ENCODE peak calls at places on chromosome 19, in nine cellular contexts. One of them, this sample, is unnamed.

GRCh38 chr19:33040994-33041827 is 23.5 kb downstream of the RHPN2 start:
- DNase-seq in heart right ventricle: no peak
- DNase-seq in NCI-H1417: no peak
- DNase-seq in uterus: no peak
- DNase-seq in cardiac fibroblast: peak
- DNase-seq in epithelial cell of esophagus: peak
- DNase-seq in progenitor cell of endocrine pancreas: peak
- DNase-seq in AG04449: no peak
- DNase-seq in amniotic stem cell: no peak
- DNase-seq in this sample: peak

GRCh38 chr19:8849232-8849631 is 17.1 kb downstream of the MBD3L1 start:
- DNase-seq in heart right ventricle: no peak
- DNase-seq in epithelial cell of esophagus: no peak
- DNase-seq in NCI-H1417: no peak
- DNase-seq in AG04449: no peak
- DNase-seq in uterus: no peak
- DNase-seq in cardiac fibroblast: no peak
- DNase-seq in amniotic stem cell: no peak
- DNase-seq in progenitor cell of endocrine pancreas: no peak
- DNase-seq in this sample: no peak

GRCh38 chr19:35309481-35310279 is 17.7 kb downstream of the MAG start:
- DNase-seq in AG04449: no peak
- DNase-seq in amniotic stem cell: no peak
- DNase-seq in NCI-H1417: no peak
- DNase-seq in uterus: peak
- DNase-seq in epithelial cell of esophagus: no peak
- DNase-seq in progenitor cell of endocrine pancreas: peak
- DNase-seq in cardiac fibroblast: peak
- DNase-seq in heart right ventricle: no peak
- DNase-seq in this sample: no peak

GRCh38 chr19:48290923-48291700 is 21.2 kb downstream of the ZNF114 start:
- DNase-seq in uterus: peak
- DNase-seq in AG04449: no peak
- DNase-seq in amniotic stem cell: peak
- DNase-seq in NCI-H1417: peak
- DNase-seq in progenitor cell of endocrine pancreas: peak
- DNase-seq in cardiac fibroblast: peak
- DNase-seq in heart right ventricle: peak
- DNase-seq in epithelial cell of esophagus: peak
- DNase-seq in this sample: peak

GRCh38 chr19:10418281-10419199 is 1.8 kb upstream of the PDE4A start:
- DNase-seq in cardiac fibroblast: no peak
- DNase-seq in amniotic stem cell: no peak
- DNase-seq in uterus: no peak
- DNase-seq in progenitor cell of endocrine pancreas: no peak
- DNase-seq in AG04449: no peak
- DNase-seq in heart right ventricle: no peak
- DNase-seq in NCI-H1417: peak
- DNase-seq in epithelial cell of esophagus: no peak
- DNase-seq in this sample: peak

GRCh38 chr19:8363803-8364771 is at the start of gene ANGPTL4:
- DNase-seq in uterus: peak
- DNase-seq in epithelial cell of esophagus: peak
- DNase-seq in cardiac fibroblast: peak
- DNase-seq in amniotic stem cell: no peak
- DNase-seq in progenitor cell of endocrine pancreas: peak
- DNase-seq in AG04449: no peak
- DNase-seq in heart right ventricle: peak
- DNase-seq in NCI-H1417: peak
- DNase-seq in this sample: peak

GRCh38 chr19:18915639-18916038 is 3.5 kb downstream of the COPE start:
- DNase-seq in progenitor cell of endocrine pancreas: no peak
- DNase-seq in amniotic stem cell: no peak
- DNase-seq in AG04449: no peak
- DNase-seq in NCI-H1417: peak
- DNase-seq in heart right ventricle: no peak
- DNase-seq in epithelial cell of esophagus: peak
- DNase-seq in cardiac fibroblast: peak
- DNase-seq in uterus: no peak
- DNase-seq in this sample: peak

GRCh38 chr19:4709440-4710280 is 14.0 kb downstream of the DPP9 start:
- DNase-seq in progenitor cell of endocrine pancreas: no peak
- DNase-seq in AG04449: no peak
- DNase-seq in amniotic stem cell: no peak
- DNase-seq in cardiac fibroblast: no peak
- DNase-seq in epithelial cell of esophagus: no peak
- DNase-seq in NCI-H1417: no peak
- DNase-seq in uterus: no peak
- DNase-seq in heart right ventricle: no peak
- DNase-seq in this sample: no peak

GRCh38 chr19:19223060-19223459 is 11.3 kb downstream of the NCAN start:
- DNase-seq in progenitor cell of endocrine pancreas: no peak
- DNase-seq in cardiac fibroblast: no peak
- DNase-seq in amniotic stem cell: no peak
- DNase-seq in NCI-H1417: no peak
- DNase-seq in uterus: no peak
- DNase-seq in AG04449: no peak
- DNase-seq in epithelial cell of esophagus: no peak
- DNase-seq in heart right ventricle: no peak
- DNase-seq in this sample: no peak

GRCh38 chr19:40335855-40336700 is 12.1 kb downstream of the C19orf47 start:
- DNase-seq in progenitor cell of endocrine pancreas: no peak
- DNase-seq in AG04449: no peak
- DNase-seq in NCI-H1417: no peak
- DNase-seq in amniotic stem cell: no peak
- DNase-seq in cardiac fibroblast: no peak
- DNase-seq in epithelial cell of esophagus: no peak
- DNase-seq in uterus: no peak
- DNase-seq in heart right ventricle: no peak
- DNase-seq in this sample: no peak

GRCh38 chr19:48315712-48316111 is 9.6 kb upstream of the EMP3 start:
- DNase-seq in amniotic stem cell: no peak
- DNase-seq in NCI-H1417: no peak
- DNase-seq in progenitor cell of endocrine pancreas: no peak
- DNase-seq in heart right ventricle: no peak
- DNase-seq in epithelial cell of esophagus: no peak
- DNase-seq in uterus: no peak
- DNase-seq in cardiac fibroblast: no peak
- DNase-seq in AG04449: no peak
- DNase-seq in this sample: no peak

GRCh38 chr19:30669329-30670010 is 297.3 kb downstream of the ZNF536 start:
- DNase-seq in uterus: peak
- DNase-seq in heart right ventricle: peak
- DNase-seq in NCI-H1417: no peak
- DNase-seq in amniotic stem cell: peak
- DNase-seq in progenitor cell of endocrine pancreas: peak
- DNase-seq in epithelial cell of esophagus: peak
- DNase-seq in AG04449: no peak
- DNase-seq in cardiac fibroblast: peak
- DNase-seq in this sample: peak

GRCh38 chr19:50967924-50968708 is 1.3 kb downstream of the KLK6 start:
- DNase-seq in AG04449: no peak
- DNase-seq in epithelial cell of esophagus: no peak
- DNase-seq in NCI-H1417: no peak
- DNase-seq in cardiac fibroblast: no peak
- DNase-seq in uterus: no peak
- DNase-seq in progenitor cell of endocrine pancreas: no peak
- DNase-seq in amniotic stem cell: no peak
- DNase-seq in heart right ventricle: no peak
- DNase-seq in this sample: no peak

GRCh38 chr19:57434386-57435061 is 601 bp upstream of the ZNF749 start:
- DNase-seq in progenitor cell of endocrine pancreas: no peak
- DNase-seq in NCI-H1417: no peak
- DNase-seq in epithelial cell of esophagus: peak
- DNase-seq in uterus: no peak
- DNase-seq in heart right ventricle: no peak
- DNase-seq in AG04449: no peak
- DNase-seq in cardiac fibroblast: no peak
- DNase-seq in amniotic stem cell: no peak
- DNase-seq in this sample: no peak

GRCh38 chr19:17376935-17377600 is at the start of gene PLVAP:
- DNase-seq in uterus: no peak
- DNase-seq in heart right ventricle: peak
- DNase-seq in epithelial cell of esophagus: no peak
- DNase-seq in progenitor cell of endocrine pancreas: no peak
- DNase-seq in NCI-H1417: no peak
- DNase-seq in amniotic stem cell: no peak
- DNase-seq in AG04449: no peak
- DNase-seq in cardiac fibroblast: no peak
- DNase-seq in this sample: no peak

GRCh38 chr19:38385804-38386257 is 2.0 kb downstream of the GGN start:
- DNase-seq in uterus: no peak
- DNase-seq in heart right ventricle: no peak
- DNase-seq in amniotic stem cell: no peak
- DNase-seq in NCI-H1417: no peak
- DNase-seq in progenitor cell of endocrine pancreas: no peak
- DNase-seq in AG04449: no peak
- DNase-seq in cardiac fibroblast: no peak
- DNase-seq in epithelial cell of esophagus: no peak
- DNase-seq in this sample: no peak

GRCh38 chr19:48724796-48725753 is 5.5 kb upstream of the MAMSTR start:
- DNase-seq in uterus: peak
- DNase-seq in AG04449: peak
- DNase-seq in progenitor cell of endocrine pancreas: no peak
- DNase-seq in cardiac fibroblast: peak
- DNase-seq in heart right ventricle: no peak
- DNase-seq in epithelial cell of esophagus: peak
- DNase-seq in NCI-H1417: no peak
- DNase-seq in amniotic stem cell: no peak
- DNase-seq in this sample: peak

This sample was measured in NCI-H69.